ENCODE peak calls at places on chromosome 20, in seven cellular contexts. D is cardiac fibroblast, H is astrocyte of the cerebellum, Z is pancreas, E is NAMALWA, A is heart left ventricle, U is spleen. Q is an unnamed sample.

GRCh38 chr20:278181-278580 is 12.4 kb downstream of the C20orf96 start:
- DNase-seq in D (no peak), H (no peak), Z (no peak), E (no peak), A (no peak), U (no peak), Q (no peak)

GRCh38 chr20:34834459-34834893 is 9.0 kb upstream of the NCOA6 start:
- DNase-seq in D (peak; percentile 59), H (peak; percentile 20), Z (no peak), E (peak; percentile 75), A (no peak), U (no peak), Q (no peak)

GRCh38 chr20:54601831-54602515 is 126.6 kb downstream of the DOK5 start:
- DNase-seq in D (no peak), H (no peak), Z (no peak), E (no peak), A (no peak), U (no peak), Q (no peak)

GRCh38 chr20:22833851-22834250 is 201.3 kb upstream of the SSTR4 start:
- DNase-seq in D (no peak), H (no peak), Z (no peak), E (no peak), A (no peak), U (no peak), Q (no peak)

GRCh38 chr20:46128310-46129151 is 10.4 kb downstream of the CD40 start:
- DNase-seq in D (peak; percentile 23), H (no peak), Z (no peak), E (no peak), A (no peak), U (peak; percentile 74), Q (no peak)

GRCh38 chr20:23637282-23638221 is at the start of gene CST3:
- DNase-seq in D (peak; percentile 92), H (no peak), Z (peak; percentile 89), E (no peak), A (peak; percentile 93), U (peak; percentile 90), Q (peak; percentile 90)

GRCh38 chr20:48492188-48493070 is 335.4 kb downstream of the PREX1 start:
- DNase-seq in D (no peak), H (no peak), Z (no peak), E (no peak), A (no peak), U (no peak), Q (no peak)

GRCh38 chr20:11302436-11302835 is 615.3 kb upstream of the BTBD3 start:
- DNase-seq in D (no peak), H (no peak), Z (no peak), E (no peak), A (no peak), U (no peak), Q (no peak)

GRCh38 chr20:48621256-48622078 is 206.3 kb downstream of the PREX1 start:
- DNase-seq in D (no peak), H (no peak), Z (no peak), E (no peak), A (no peak), U (peak; percentile 74), Q (no peak)

GRCh38 chr20:1499528-1500420 is 8.6 kb upstream of the SIRPB2 start:
- DNase-seq in D (no peak), H (no peak), Z (no peak), E (no peak), A (no peak), U (no peak), Q (no peak)

GRCh38 chr20:20824924-20825584 is 112.6 kb upstream of the RALGAPA2 start:
- DNase-seq in D (peak; percentile 48), H (no peak), Z (peak; percentile 37), E (peak; percentile 69), A (peak; percentile 64), U (peak; percentile 86), Q (peak; percentile 29)

Q was measured in mucosa of gallbladder.